ENCODE peak calls at places on chromosomes 7 and 10, in five cellular contexts. S is endothelial cell of umbilical vein, L is GM12878, A is breast epithelium, H is ovary. J is an unnamed sample.

GRCh38 chr10:119020627-119020946 is 8.9 kb upstream of the NANOS1 start:
- DNase-seq in S (no peak), L (no peak), H (no peak), A (no peak), J (no peak)

GRCh38 chr10:31134303-31134928 is 102.8 kb upstream of the ZNF438 start:
- DNase-seq in H (no peak), L (peak; percentile 11), S (peak; percentile 79), A (no peak), J (no peak)

GRCh38 chr10:17590969-17591645 is 26.1 kb downstream of the HACD1 start:
- DNase-seq in S (no peak), A (no peak), H (no peak), L (no peak), J (no peak)

GRCh38 chr7:70505886-70506285 is 626.1 kb upstream of the GALNT17 start:
- DNase-seq in S (no peak), H (no peak), L (no peak), A (no peak), J (no peak)

GRCh38 chr7:20409961-20410360 is 79.3 kb downstream of the ITGB8 start:
- DNase-seq in L (no peak), S (no peak), A (no peak), H (no peak), J (no peak)

GRCh38 chr10:3691482-3691881 is 93.5 kb downstream of the KLF6 start:
- DNase-seq in L (no peak), S (no peak), H (peak; percentile 22), A (no peak), J (no peak)

GRCh38 chr10:8183241-8183704 is 128.8 kb downstream of the GATA3 start:
- DNase-seq in A (no peak), H (no peak), L (peak; percentile 45), S (no peak), J (peak; percentile 3)

GRCh38 chr10:122541541-122542002 is 19.0 kb upstream of the DMBT1 start:
- DNase-seq in A (no peak), S (peak; percentile 60), H (no peak), L (no peak), J (no peak)

GRCh38 chr10:3769511-3769910 is 15.5 kb downstream of the KLF6 start:
- DNase-seq in L (no peak), A (no peak), S (no peak), H (no peak), J (no peak)

GRCh38 chr7:157409753-157410727 is 73.2 kb downstream of the DNAJB6 start:
- DNase-seq in S (no peak), A (no peak), H (no peak), L (no peak), J (no peak)

DNA sequence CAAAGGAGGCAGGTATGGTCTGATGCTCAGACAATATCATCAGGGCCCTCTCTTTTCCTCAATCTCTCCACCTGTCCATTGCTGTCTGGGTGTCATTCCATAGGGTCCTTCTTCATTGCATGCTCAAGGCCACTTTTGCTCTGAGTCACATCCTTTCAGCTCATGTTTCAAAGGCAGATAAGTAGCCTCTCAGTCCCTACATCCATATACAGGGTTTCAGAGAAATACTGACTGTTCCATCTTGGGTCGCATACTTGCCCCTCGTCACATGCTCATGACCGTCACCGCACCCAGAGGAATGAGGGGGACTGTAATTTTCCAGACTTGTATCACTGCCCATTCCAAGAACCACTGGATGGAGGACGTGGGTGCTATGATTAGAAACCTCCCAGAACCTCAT is 93.4 kb downstream of the FAM107B start:
- DNase-seq in H (no peak), S (no peak), L (no peak), A (no peak), J (no peak)
- TF ChIP-seq CTCF in H (no peak), S (no peak), L (no peak), A (no peak), J (no peak)

GRCh38 chr7:98281757-98282652 is 519 bp downstream of the BRI3 start:
- DNase-seq in S (peak; percentile 32), L (no peak), H (peak; percentile 79), A (no peak), J (peak; percentile 50)
- TF ChIP-seq POLR2A in S (peak; percentile 38), L (peak; percentile 36), H (no peak), A (no peak), J (no peak)

DNA sequence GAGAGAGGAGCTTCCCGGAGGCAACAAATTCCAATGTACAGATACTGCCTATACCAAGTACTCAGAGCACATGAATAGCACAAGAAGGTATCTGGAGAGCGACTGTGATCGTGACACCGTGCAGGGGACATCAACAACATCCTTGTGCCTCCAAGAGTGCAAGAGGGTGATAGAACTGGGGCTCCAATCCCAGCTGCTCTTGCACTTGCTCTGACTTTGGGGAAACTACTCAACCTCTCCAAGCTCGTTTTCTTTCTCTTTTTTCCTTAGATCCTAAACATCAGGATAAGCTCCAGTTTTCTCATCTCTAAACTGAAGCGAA is 12.1 kb downstream of the RFC2 start:
- DNase-seq in A (no peak), S (no peak), H (no peak), L (no peak), J (no peak)
- H3K36me3 ChIP-seq in A (no peaks in the 10 kb centered on the region), S (peaks cover 13% of the 10 kb centered on the region), H (no peaks in the 10 kb centered on the region), L (peaks cover 38% of the 10 kb centered on the region), J (peaks cover 27% of the 10 kb centered on the region)

DNA sequence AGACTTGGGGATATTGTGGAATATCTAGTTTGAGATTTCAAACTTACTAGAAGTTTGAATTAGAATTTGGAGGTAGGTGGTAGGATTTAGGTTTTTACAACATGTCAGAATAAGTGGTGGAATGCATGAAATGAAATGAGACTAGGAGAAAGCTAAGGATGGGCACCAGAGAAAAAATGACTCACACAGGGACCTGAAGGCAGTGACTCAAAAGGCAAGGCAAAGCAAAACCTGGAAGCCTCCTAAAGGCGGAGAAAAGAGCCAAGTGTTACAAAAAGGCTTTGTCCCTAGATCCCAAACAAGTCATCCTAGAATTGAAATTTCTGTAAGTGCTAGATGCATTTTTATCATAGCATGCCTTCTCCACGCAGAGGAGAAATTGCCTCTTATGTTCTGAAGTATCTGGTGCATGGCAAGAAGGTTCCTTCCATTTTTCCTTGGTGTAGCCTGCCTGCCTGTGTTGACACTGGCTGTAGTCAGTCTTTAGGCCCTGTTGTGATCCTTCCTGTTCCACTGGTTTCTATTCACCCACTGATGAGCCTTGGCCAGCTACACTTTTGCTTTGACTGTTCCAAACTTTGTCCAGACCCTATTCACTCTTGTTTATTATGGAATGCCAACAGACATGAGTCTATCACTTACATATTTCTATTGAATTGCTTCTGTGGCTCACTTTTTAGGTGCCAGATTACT is 109.3 kb downstream of the ETV1 start:
- DNase-seq in H (no peak), A (no peak), S (no peak), L (no peak), J (no peak)
- TF ChIP-seq CTCF in H (no peak), A (no peak), S (no peak), L (no peak), J (no peak)

DNA sequence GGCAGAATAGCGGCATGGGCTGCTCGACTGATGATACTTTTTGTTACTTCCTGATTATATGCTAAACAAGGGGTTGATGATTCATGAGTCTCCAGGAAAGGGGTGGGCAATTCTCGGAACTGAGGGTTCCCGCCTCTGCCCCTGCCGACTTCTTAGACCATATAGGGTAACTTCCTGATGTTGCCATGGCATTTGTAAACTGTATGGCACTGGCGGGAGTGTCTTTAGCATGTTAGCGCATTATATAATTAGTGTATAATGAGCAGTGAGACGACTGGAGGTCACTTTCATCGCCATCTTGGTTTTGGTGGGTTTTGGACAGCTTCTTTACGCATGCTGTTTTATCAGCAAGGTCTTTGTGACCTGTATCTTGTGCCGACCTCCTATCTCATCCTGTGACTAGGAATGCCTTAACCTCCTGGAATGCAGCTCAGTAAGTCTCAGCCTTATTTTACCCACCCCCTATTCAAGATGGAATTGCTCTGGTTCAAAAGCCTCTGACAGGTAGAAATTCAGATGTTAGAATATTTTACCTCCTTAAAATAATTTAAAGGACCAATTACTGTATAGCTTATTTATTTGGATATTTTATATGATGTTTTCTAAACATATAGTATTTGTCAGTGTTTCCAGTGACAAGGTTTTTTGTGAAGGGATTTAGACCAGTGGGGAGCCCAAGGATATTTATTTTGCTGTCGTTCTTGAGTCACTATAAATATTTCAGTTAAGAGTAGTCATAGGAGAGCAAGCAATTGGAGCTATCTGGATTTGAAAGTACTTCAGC is 90.1 kb upstream of the PIK3CG start:
- DNase-seq in L (no peak), A (no peak), H (no peak), S (peak; percentile 65), J (no peak)
- TF ChIP-seq POLR2A in L (no peak), A (no peak), H (no peak), S (peak; percentile 81), J (no peak)

GRCh38 chr7:105191329-105191728 is 177.3 kb downstream of the KMT2E start:
- DNase-seq in L (no peak), A (no peak), H (no peak), S (no peak), J (no peak)

GRCh38 chr7:105198223-105198622 is 184.2 kb downstream of the KMT2E start:
- DNase-seq in L (no peak), H (no peak), A (no peak), S (peak; percentile 10), J (no peak)

GRCh38 chr7:105199372-105199771 is 185.4 kb downstream of the KMT2E start:
- DNase-seq in L (no peak), A (no peak), H (no peak), S (no peak), J (no peak)

GRCh38 chr7:105195891-105196290 is 181.9 kb downstream of the KMT2E start:
- DNase-seq in H (no peak), S (no peak), L (no peak), A (no peak), J (no peak)

GRCh38 chr7:105196473-105196872 is 182.5 kb downstream of the KMT2E start:
- DNase-seq in L (no peak), H (no peak), A (no peak), S (no peak), J (no peak)
- H3K36me3 ChIP-seq in L (no peaks in the 10 kb centered on the region), H (no peaks in the 10 kb centered on the region), A (no peaks in the 10 kb centered on the region), S (no peaks in the 10 kb centered on the region), J (no peaks in the 10 kb centered on the region)

DNA sequence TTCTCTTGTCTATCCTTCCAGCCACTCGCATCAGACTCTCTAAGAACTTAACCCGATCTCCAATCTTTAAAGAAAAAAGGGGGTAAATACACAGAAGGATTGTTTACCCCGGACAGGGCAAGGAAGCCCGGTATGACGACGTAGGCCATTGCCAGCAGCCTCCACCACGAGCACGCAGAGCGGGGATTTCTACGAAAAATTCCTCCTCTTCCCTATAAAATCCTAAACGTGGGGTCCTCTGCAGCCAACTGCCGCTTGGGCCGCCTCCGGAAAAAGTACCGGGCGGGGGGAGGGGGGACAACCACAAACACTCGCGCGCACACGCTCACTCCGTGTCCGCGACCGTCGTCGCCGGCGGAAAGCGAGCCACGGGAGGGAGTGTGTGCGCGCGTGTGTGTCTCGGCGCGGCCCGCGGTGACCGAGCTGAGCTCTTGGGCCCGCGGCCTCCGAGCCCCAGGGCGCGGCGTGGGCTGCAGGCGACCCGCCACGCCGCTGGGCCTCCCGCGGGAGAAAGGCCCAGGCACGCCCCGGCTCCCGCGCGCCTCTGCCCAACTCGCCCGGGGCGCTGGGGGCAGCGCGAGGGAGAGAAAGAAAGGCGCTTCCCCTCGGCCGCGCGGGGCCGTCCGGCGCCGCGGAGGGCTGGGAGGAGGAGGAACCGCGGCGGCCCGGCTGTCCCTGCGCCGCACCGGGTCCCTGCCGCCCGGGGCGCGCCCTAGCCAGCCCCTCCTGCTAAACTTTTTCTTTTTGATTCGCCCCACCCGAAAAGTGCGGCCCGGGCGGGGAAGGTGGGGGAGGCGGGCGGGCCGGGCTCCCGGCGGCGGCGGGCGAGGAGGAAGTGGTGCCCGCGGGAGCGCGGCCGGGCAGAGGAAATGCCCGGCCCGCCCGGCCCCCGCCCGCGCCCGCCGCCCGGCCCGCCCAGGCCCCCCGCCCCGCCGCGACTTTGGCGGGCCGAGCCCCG is 1.6 kb downstream of the CTBP2 start:
- DNase-seq in H (peak; percentile 63), A (peak; percentile 52), S (peak; percentile 76), L (no peak), J (no peak)
- TF ChIP-seq CTCF in H (no peak), A (peak; percentile 14), S (no peak), L (no peak), J (no peak)

J was measured in body of pancreas.